ENCODE peak calls at places on chromosomes 2 and 18, in four cellular contexts. U is stimulated activated CD4-positive, alpha-beta T cell treated with anti-CD3 and anti-CD28 coated beads, Interleukin-15, amount 100 ng/mL, for 24 hours; N is RKO; J is activated CD4-positive, alpha-beta T cell treated with anti-CD3 and anti-CD28 coated beads, Interleukin-2, amount 50 U/mL, for 1 hour. D is an unnamed sample.

GRCh38 chr2:57842531-57842930 is 204.1 kb upstream of the VRK2 start:
- DNase-seq in U (no peak), N (peak), J (no peak), D (peak)

GRCh38 chr2:14642499-14642898 is 10.0 kb downstream of the LRATD1 start:
- DNase-seq in U (no peak), N (no peak), J (no peak), D (peak)

GRCh38 chr2:185161701-185162100 is 563.4 kb downstream of the ZNF804A start:
- DNase-seq in U (no peak), N (no peak), J (no peak), D (no peak)

GRCh38 chr18:5104246-5104645 is 92.8 kb downstream of the AKAIN1 start:
- DNase-seq in U (no peak), N (no peak), J (no peak), D (no peak)

GRCh38 chr2:46737577-46737976 is 178.0 kb downstream of the MCFD2 start:
- DNase-seq in U (no peak), N (no peak), J (no peak), D (peak)

GRCh38 chr2:3299130-3299529 is 78.5 kb downstream of the EIPR1 start:
- DNase-seq in U (no peak), N (no peak), J (no peak), D (no peak)

GRCh38 chr2:163850036-163850435 is 114.2 kb upstream of the FIGN start:
- DNase-seq in U (no peak), N (no peak), J (no peak), D (no peak)

GRCh38 chr2:196500686-196501431 is 138.7 kb upstream of the CCDC150 start:
- DNase-seq in U (no peak), N (no peak), J (no peak), D (no peak)

GRCh38 chr2:4873328-4873727 is 818.9 kb upstream of the SOX11 start:
- DNase-seq in U (no peak), N (no peak), J (no peak), D (no peak)

GRCh38 chr2:49043405-49043982 is 110.8 kb downstream of the FSHR start:
- DNase-seq in U (no peak), N (no peak), J (no peak), D (no peak)

GRCh38 chr2:833180-833579 is 117.5 kb upstream of the SNTG2 start:
- DNase-seq in U (no peak), N (no peak), J (no peak), D (no peak)

GRCh38 chr2:88350641-88351601 is 101.6 kb downstream of the FOXI3 start:
- DNase-seq in U (peak), N (peak), J (peak), D (peak)

GRCh38 chr2:25700221-25700660 is 26.9 kb upstream of the DTNB start:
- DNase-seq in U (peak), N (peak), J (peak), D (peak)

GRCh38 chr18:8705941-8706544 is 687 bp downstream of the MTCL1 start:
- DNase-seq in U (peak), N (peak), J (no peak), D (no peak)

GRCh38 chr18:58844871-58845270 is 19.8 kb upstream of the ZNF532 start:
- DNase-seq in U (no peak), N (no peak), J (no peak), D (no peak)